ENCODE peak calls at places on chromosomes 11 and 22, in five cellular contexts. One of them, this sample, is unnamed. For H3K4me1, the result is how much of the 10 kb centered on the place peaks cover.

GRCh38 chr11:9906043-9906791 is 242.3 kb downstream of the SWAP70 start:
- DNase-seq in left ventricle myocardium inferior: no peak
- DNase-seq in thoracic aorta: no peak
- DNase-seq in adipocyte: peak
- DNase-seq in transverse colon: no peak
- DNase-seq in this sample: no peak

GRCh38 chr22:22599248-22599647 is 40.2 kb upstream of the PRAME start:
- DNase-seq in adipocyte: no peak
- DNase-seq in left ventricle myocardium inferior: no peak
- DNase-seq in thoracic aorta: no peak
- DNase-seq in transverse colon: no peak
- DNase-seq in this sample: no peak

GRCh38 chr11:77082838-77083552 is 16.2 kb downstream of the CAPN5 start:
- DNase-seq in adipocyte: no peak
- DNase-seq in transverse colon: peak
- DNase-seq in left ventricle myocardium inferior: peak
- DNase-seq in thoracic aorta: no peak
- DNase-seq in this sample: no peak

GRCh38 chr22:25206998-25207397 is 7.3 kb downstream of the CRYBB3 start:
- DNase-seq in thoracic aorta: no peak
- DNase-seq in transverse colon: no peak
- DNase-seq in left ventricle myocardium inferior: no peak
- DNase-seq in adipocyte: no peak
- DNase-seq in this sample: no peak

GRCh38 chr11:37230865-37231264 is 632.8 kb upstream of the RAG2 start:
- DNase-seq in left ventricle myocardium inferior: no peak
- DNase-seq in thoracic aorta: no peak
- DNase-seq in transverse colon: no peak
- DNase-seq in adipocyte: no peak
- DNase-seq in this sample: no peak

GRCh38 chr11:116517077-116517476 is 255.7 kb downstream of the BUD13 start:
- DNase-seq in adipocyte: no peak
- DNase-seq in transverse colon: no peak
- DNase-seq in thoracic aorta: no peak
- DNase-seq in left ventricle myocardium inferior: no peak
- DNase-seq in this sample: no peak

GRCh38 chr11:44104472-44105294 is 9.2 kb downstream of the EXT2 start:
- DNase-seq in thoracic aorta: no peak
- DNase-seq in adipocyte: peak
- DNase-seq in transverse colon: no peak
- DNase-seq in left ventricle myocardium inferior: no peak
- DNase-seq in this sample: no peak

GRCh38 chr11:102476812-102477211 is 24.2 kb upstream of the TMEM123 start:
- DNase-seq in thoracic aorta: no peak
- DNase-seq in adipocyte: no peak
- DNase-seq in left ventricle myocardium inferior: peak
- DNase-seq in transverse colon: peak
- DNase-seq in this sample: no peak

GRCh38 chr11:45045692-45046471 is 95.2 kb upstream of the TP53I11 start:
- DNase-seq in adipocyte: peak
- DNase-seq in transverse colon: peak
- DNase-seq in thoracic aorta: no peak
- DNase-seq in left ventricle myocardium inferior: peak
- DNase-seq in this sample: peak

GRCh38 chr11:64372802-64373597 is 14.0 kb downstream of the RPS6KA4 start:
- DNase-seq in left ventricle myocardium inferior: no peak
- DNase-seq in thoracic aorta: no peak
- DNase-seq in adipocyte: no peak
- DNase-seq in transverse colon: no peak
- DNase-seq in this sample: no peak

GRCh38 chr11:126354631-126355323 is 709 bp upstream of the ST3GAL4 start:
- DNase-seq in left ventricle myocardium inferior: peak
- DNase-seq in transverse colon: no peak
- DNase-seq in adipocyte: no peak
- DNase-seq in thoracic aorta: no peak
- DNase-seq in this sample: no peak

GRCh38 chr11:117375960-117376359 is 48.3 kb downstream of the CEP164 start:
- DNase-seq in left ventricle myocardium inferior: no peak
- DNase-seq in adipocyte: no peak
- DNase-seq in thoracic aorta: no peak
- DNase-seq in transverse colon: no peak
- DNase-seq in this sample: no peak

GRCh38 chr11:3002346-3002745 is 10.2 kb upstream of the NAP1L4 start:
- DNase-seq in adipocyte: no peak
- DNase-seq in left ventricle myocardium inferior: no peak
- DNase-seq in transverse colon: no peak
- DNase-seq in thoracic aorta: no peak
- DNase-seq in this sample: peak

GRCh38 chr11:35678471-35678870 is 15.9 kb downstream of the TRIM44 start:
- DNase-seq in transverse colon: no peak
- DNase-seq in adipocyte: no peak
- DNase-seq in thoracic aorta: no peak
- DNase-seq in left ventricle myocardium inferior: no peak
- DNase-seq in this sample: no peak
- H3K4me1 ChIP-seq in transverse colon: under half
- H3K4me1 ChIP-seq in adipocyte: under half
- H3K4me1 ChIP-seq in thoracic aorta: under half
- H3K4me1 ChIP-seq in left ventricle myocardium inferior: half or more
- H3K4me1 ChIP-seq in this sample: under half

GRCh38 chr22:45420539-45420938 is 7.0 kb downstream of the RIBC2 start:
- DNase-seq in thoracic aorta: no peak
- DNase-seq in left ventricle myocardium inferior: no peak
- DNase-seq in transverse colon: no peak
- DNase-seq in adipocyte: no peak
- DNase-seq in this sample: no peak
- H3K4me1 ChIP-seq in thoracic aorta: under half
- H3K4me1 ChIP-seq in left ventricle myocardium inferior: under half
- H3K4me1 ChIP-seq in transverse colon: under half
- H3K4me1 ChIP-seq in adipocyte: under half
- H3K4me1 ChIP-seq in this sample: under half

GRCh38 chr11:96260526-96260925 is 82.5 kb downstream of the MAML2 start:
- DNase-seq in adipocyte: no peak
- DNase-seq in left ventricle myocardium inferior: no peak
- DNase-seq in thoracic aorta: no peak
- DNase-seq in transverse colon: no peak
- DNase-seq in this sample: no peak
- H3K4me1 ChIP-seq in adipocyte: half or more
- H3K4me1 ChIP-seq in left ventricle myocardium inferior: half or more
- H3K4me1 ChIP-seq in thoracic aorta: half or more
- H3K4me1 ChIP-seq in transverse colon: half or more
- H3K4me1 ChIP-seq in this sample: under half

DNA sequence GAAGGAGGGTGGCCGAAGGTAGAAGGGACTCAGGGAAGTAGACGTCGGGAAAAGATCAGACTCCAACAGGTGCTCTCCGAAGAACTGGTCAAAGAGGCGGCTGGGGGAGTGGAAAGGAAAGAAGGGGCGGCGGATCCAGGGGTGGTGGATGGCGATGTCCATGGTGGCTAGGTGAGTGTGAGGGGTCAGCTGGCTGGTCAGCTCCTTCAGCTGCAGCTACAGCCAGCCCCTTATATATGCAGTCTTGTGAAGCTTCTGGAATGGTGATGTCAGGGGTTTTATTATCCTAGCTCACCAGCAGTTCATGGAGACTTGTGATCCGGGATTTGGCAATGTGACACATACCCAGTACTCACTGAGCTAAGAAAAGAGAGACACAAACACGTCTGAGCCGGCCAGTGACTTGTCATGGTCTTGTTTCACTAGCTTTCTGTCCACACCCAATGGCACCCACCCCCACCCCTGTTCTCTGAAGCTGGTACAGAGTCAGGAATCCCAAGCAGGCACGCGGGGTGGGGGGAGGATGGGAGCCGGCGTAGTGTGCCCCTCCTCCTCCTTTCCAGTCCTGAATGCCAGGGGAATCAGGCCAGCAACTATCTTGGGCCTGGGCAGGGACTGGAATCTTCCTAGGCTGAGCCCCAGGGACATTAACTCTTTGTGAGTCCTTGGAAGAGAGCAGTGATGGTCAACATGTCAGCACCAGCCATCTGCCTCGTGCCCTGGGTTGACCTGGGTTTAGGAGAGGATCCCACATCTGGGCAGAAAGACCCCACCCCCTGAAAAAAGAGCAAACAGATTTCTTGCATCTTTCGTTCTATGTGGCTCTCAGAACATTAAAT is at the start of gene CRYAB:
- DNase-seq in thoracic aorta: peak
- DNase-seq in adipocyte: peak
- DNase-seq in left ventricle myocardium inferior: peak
- DNase-seq in transverse colon: peak
- DNase-seq in this sample: peak
- H3K4me1 ChIP-seq in thoracic aorta: under half
- H3K4me1 ChIP-seq in adipocyte: half or more
- H3K4me1 ChIP-seq in left ventricle myocardium inferior: half or more
- H3K4me1 ChIP-seq in transverse colon: under half
- H3K4me1 ChIP-seq in this sample: under half

GRCh38 chr22:42365942-42366660 is 66.1 kb downstream of the NFAM1 start:
- DNase-seq in adipocyte: no peak
- DNase-seq in thoracic aorta: no peak
- DNase-seq in transverse colon: no peak
- DNase-seq in left ventricle myocardium inferior: no peak
- DNase-seq in this sample: no peak

GRCh38 chr22:42365337-42365865 is 66.8 kb downstream of the NFAM1 start:
- DNase-seq in thoracic aorta: no peak
- DNase-seq in left ventricle myocardium inferior: no peak
- DNase-seq in transverse colon: no peak
- DNase-seq in adipocyte: peak
- DNase-seq in this sample: no peak

GRCh38 chr22:42368379-42369249 is 63.6 kb downstream of the NFAM1 start:
- DNase-seq in transverse colon: peak
- DNase-seq in thoracic aorta: no peak
- DNase-seq in left ventricle myocardium inferior: peak
- DNase-seq in adipocyte: no peak
- DNase-seq in this sample: no peak

GRCh38 chr22:42367980-42368378 is 64.2 kb downstream of the NFAM1 start:
- DNase-seq in thoracic aorta: no peak
- DNase-seq in left ventricle myocardium inferior: peak
- DNase-seq in transverse colon: peak
- DNase-seq in adipocyte: no peak
- DNase-seq in this sample: no peak

GRCh38 chr22:42366815-42367581 is 65.2 kb downstream of the NFAM1 start:
- DNase-seq in transverse colon: peak
- DNase-seq in thoracic aorta: no peak
- DNase-seq in adipocyte: peak
- DNase-seq in left ventricle myocardium inferior: peak
- DNase-seq in this sample: no peak
- H3K4me1 ChIP-seq in transverse colon: under half
- H3K4me1 ChIP-seq in thoracic aorta: half or more
- H3K4me1 ChIP-seq in adipocyte: under half
- H3K4me1 ChIP-seq in left ventricle myocardium inferior: half or more
- H3K4me1 ChIP-seq in this sample: under half

GRCh38 chr11:61151545-61152252 is 9.5 kb downstream of the VPS37C start:
- DNase-seq in thoracic aorta: no peak
- DNase-seq in adipocyte: no peak
- DNase-seq in transverse colon: no peak
- DNase-seq in left ventricle myocardium inferior: no peak
- DNase-seq in this sample: no peak

GRCh38 chr11:61152816-61153592 is 8.2 kb downstream of the VPS37C start:
- DNase-seq in left ventricle myocardium inferior: no peak
- DNase-seq in transverse colon: no peak
- DNase-seq in adipocyte: peak
- DNase-seq in thoracic aorta: no peak
- DNase-seq in this sample: no peak

GRCh38 chr11:61149624-61150615 is 11.3 kb downstream of the VPS37C start:
- DNase-seq in adipocyte: no peak
- DNase-seq in transverse colon: peak
- DNase-seq in left ventricle myocardium inferior: no peak
- DNase-seq in thoracic aorta: no peak
- DNase-seq in this sample: no peak

GRCh38 chr11:61153593-61154090 is 7.6 kb downstream of the VPS37C start:
- DNase-seq in left ventricle myocardium inferior: no peak
- DNase-seq in transverse colon: no peak
- DNase-seq in thoracic aorta: no peak
- DNase-seq in adipocyte: peak
- DNase-seq in this sample: no peak

DNA sequence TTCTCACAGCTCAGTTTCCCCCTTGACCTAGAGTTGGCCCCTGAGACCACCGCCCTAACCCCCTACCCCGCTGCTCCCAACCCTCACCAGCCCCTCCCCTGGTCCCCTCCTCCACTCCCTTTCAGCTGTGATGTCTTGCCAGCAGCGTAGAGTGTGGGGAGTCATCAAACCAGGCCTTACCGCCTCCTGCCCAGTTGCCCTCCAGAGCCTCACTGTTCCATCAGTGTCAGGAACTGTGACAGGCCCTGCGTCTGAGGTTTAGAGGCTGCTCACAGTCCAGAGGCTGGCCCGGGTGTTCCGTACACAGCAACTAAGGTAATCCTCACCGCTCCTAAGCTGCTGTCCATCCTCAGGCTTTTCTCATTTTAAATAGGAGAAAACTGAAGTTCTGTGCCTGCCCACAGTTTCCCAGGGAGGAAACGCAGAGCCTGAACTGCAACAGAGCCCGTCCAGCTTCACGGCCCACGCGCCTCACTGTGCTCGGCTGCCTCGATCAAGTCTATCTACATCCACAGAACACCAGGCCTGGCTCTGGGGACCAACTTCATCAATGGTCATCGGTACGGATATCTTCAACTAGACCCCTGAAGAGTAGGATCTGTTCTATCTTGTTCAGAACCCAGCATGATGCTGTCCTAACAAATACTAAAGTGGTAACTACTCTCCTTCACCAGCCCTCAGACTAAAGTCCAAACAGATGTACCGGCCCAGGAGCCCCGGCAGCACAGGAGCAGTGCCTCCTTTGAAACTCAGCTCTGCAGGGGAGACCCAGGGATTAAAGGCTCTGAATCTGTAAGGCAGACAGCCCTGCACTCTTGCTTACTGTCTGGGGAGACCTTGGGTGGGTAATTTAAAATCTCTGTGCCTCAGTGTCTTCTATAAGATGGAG is 10.3 kb downstream of the VPS37C start:
- DNase-seq in transverse colon: no peak
- DNase-seq in left ventricle myocardium inferior: no peak
- DNase-seq in adipocyte: no peak
- DNase-seq in thoracic aorta: no peak
- DNase-seq in this sample: no peak
- H3K4me1 ChIP-seq in transverse colon: half or more
- H3K4me1 ChIP-seq in left ventricle myocardium inferior: half or more
- H3K4me1 ChIP-seq in adipocyte: under half
- H3K4me1 ChIP-seq in thoracic aorta: half or more
- H3K4me1 ChIP-seq in this sample: under half

GRCh38 chr22:43387815-43388214 is 24.0 kb upstream of the MPPED1 start:
- DNase-seq in transverse colon: no peak
- DNase-seq in left ventricle myocardium inferior: no peak
- DNase-seq in adipocyte: no peak
- DNase-seq in thoracic aorta: no peak
- DNase-seq in this sample: no peak
- H3K4me1 ChIP-seq in transverse colon: under half
- H3K4me1 ChIP-seq in left ventricle myocardium inferior: under half
- H3K4me1 ChIP-seq in adipocyte: under half
- H3K4me1 ChIP-seq in thoracic aorta: under half
- H3K4me1 ChIP-seq in this sample: under half

This sample was measured in breast epithelium.